ENCODE peak calls at places on chromosome 4, in ten cellular contexts. W, Z, T, B, M, Q, D, N, V and L are unnamed samples.

GRCh38 chr4:54228563-54229501 is at the start of gene PDGFRA:
- DNase-seq in W (no peak), Z (no peak), T (peak; percentile 94), B (peak; percentile 98), M (no peak), Q (no peak), D (no peak), N (no peak), V (no peak), L (peak; percentile 96)

GRCh38 chr4:176376032-176376614 is 56.4 kb downstream of the SPCS3 start:
- DNase-seq in W (no peak), Z (peak; percentile 29), T (peak; percentile 53), B (peak; percentile 57), M (peak; percentile 16), Q (peak; percentile 25), D (no peak), N (no peak), V (no peak), L (peak; percentile 74)

GRCh38 chr4:124526760-124527159 is 185.8 kb downstream of the ANKRD50 start:
- DNase-seq in W (no peak), Z (no peak), T (no peak), B (no peak), M (no peak), Q (no peak), D (no peak), N (no peak), V (no peak), L (no peak)

GRCh38 chr4:72507167-72507566 is 61.9 kb downstream of the ADAMTS3 start:
- DNase-seq in W (no peak), Z (no peak), T (no peak), B (peak; percentile 39), M (no peak), Q (no peak), D (no peak), N (no peak), V (no peak), L (no peak)

GRCh38 chr4:17817027-17817426 is 6.2 kb downstream of the NCAPG start:
- DNase-seq in W (peak; percentile 25), Z (peak; percentile 56), T (peak; percentile 84), B (peak; percentile 87), M (peak; percentile 4), Q (peak; percentile 17), D (no peak), N (no peak), V (no peak), L (peak; percentile 88)

GRCh38 chr4:123555500-123556273 is 159.1 kb downstream of the SPRY1 start:
- DNase-seq in W (no peak), Z (peak; percentile 99), T (peak; percentile 97), B (peak; percentile 97), M (peak; percentile 90), Q (peak; percentile 62), D (no peak), N (no peak), V (peak; percentile 81), L (peak; percentile 95)

GRCh38 chr4:149980941-149981340 is 97.3 kb upstream of the DCLK2 start:
- DNase-seq in W (peak; percentile 38), Z (peak; percentile 72), T (peak; percentile 74), B (peak; percentile 74), M (peak; percentile 45), Q (peak; percentile 52), D (peak; percentile 14), N (peak; percentile 10), V (no peak), L (peak; percentile 82)

GRCh38 chr4:98606879-98607278 is 51.5 kb downstream of the TSPAN5 start:
- DNase-seq in W (no peak), Z (no peak), T (no peak), B (no peak), M (no peak), Q (no peak), D (no peak), N (no peak), V (no peak), L (no peak)

GRCh38 chr4:71648448-71648847 is 135.4 kb downstream of the GC start:
- DNase-seq in W (no peak), Z (no peak), T (no peak), B (no peak), M (peak; percentile 26), Q (no peak), D (no peak), N (no peak), V (no peak), L (no peak)

GRCh38 chr4:87944967-87945366 is 30.5 kb upstream of the SPP1 start:
- DNase-seq in W (no peak), Z (no peak), T (no peak), B (no peak), M (no peak), Q (no peak), D (no peak), N (no peak), V (no peak), L (no peak)

GRCh38 chr4:99879458-99879857 is 14.8 kb downstream of the LAMTOR3 start:
- DNase-seq in W (no peak), Z (peak; percentile 61), T (peak; percentile 14), B (no peak), M (no peak), Q (no peak), D (no peak), N (no peak), V (no peak), L (peak; percentile 31)

GRCh38 chr4:145697332-145697731 is 17.4 kb downstream of the C4orf51 start:
- DNase-seq in W (no peak), Z (no peak), T (no peak), B (no peak), M (no peak), Q (no peak), D (no peak), N (no peak), V (no peak), L (no peak)

GRCh38 chr4:151921371-151921770 is 160.6 kb upstream of the GATB start:
- DNase-seq in W (no peak), Z (no peak), T (peak; percentile 52), B (peak; percentile 55), M (peak; percentile 11), Q (no peak), D (no peak), N (no peak), V (no peak), L (no peak)

GRCh38 chr4:184361443-184361842 is 112.9 kb downstream of the IRF2 start:
- DNase-seq in W (no peak), Z (no peak), T (peak; percentile 79), B (peak; percentile 91), M (no peak), Q (no peak), D (no peak), N (no peak), V (no peak), L (no peak)

GRCh38 chr4:82948647-82949204 is 48.2 kb downstream of the THAP9 start:
- DNase-seq in W (no peak), Z (peak; percentile 3), T (peak; percentile 68), B (peak; percentile 43), M (no peak), Q (no peak), D (no peak), N (no peak), V (no peak), L (peak; percentile 11)

GRCh38 chr4:186061919-186062318 is 7.0 kb upstream of the TLR3 start:
- DNase-seq in W (no peak), Z (no peak), T (no peak), B (no peak), M (no peak), Q (no peak), D (no peak), N (no peak), V (no peak), L (no peak)

GRCh38 chr4:18127030-18127429 is 105.5 kb upstream of the LCORL start:
- DNase-seq in W (no peak), Z (no peak), T (no peak), B (no peak), M (peak; percentile 2), Q (no peak), D (no peak), N (no peak), V (no peak), L (no peak)

GRCh38 chr4:24488399-24489164 is 95.8 kb downstream of the DHX15 start:
- DNase-seq in W (no peak), Z (peak; percentile 65), T (peak; percentile 71), B (peak; percentile 74), M (peak; percentile 70), Q (peak; percentile 82), D (peak; percentile 44), N (peak; percentile 57), V (peak; percentile 83), L (peak; percentile 85)

GRCh38 chr4:161680146-161680545 is 483.7 kb downstream of the FSTL5 start:
- DNase-seq in W (no peak), Z (no peak), T (no peak), B (no peak), M (no peak), Q (no peak), D (no peak), N (no peak), V (no peak), L (no peak)

GRCh38 chr4:29304595-29304994 is 1415.6 kb upstream of the PCDH7 start:
- DNase-seq in W (no peak), Z (peak; percentile 60), T (peak; percentile 22), B (no peak), M (no peak), Q (no peak), D (no peak), N (no peak), V (no peak), L (no peak)

GRCh38 chr4:139666735-139667266 is 1.2 kb downstream of the MGST2 start:
- DNase-seq in W (no peak), Z (peak; percentile 71), T (peak; percentile 45), B (peak; percentile 52), M (peak; percentile 50), Q (peak; percentile 37), D (no peak), N (no peak), V (peak; percentile 61), L (peak; percentile 58)

GRCh38 chr4:2337896-2338295 is 76.0 kb upstream of the MXD4 start:
- DNase-seq in W (no peak), Z (no peak), T (no peak), B (no peak), M (no peak), Q (no peak), D (no peak), N (no peak), V (peak; percentile 18), L (no peak)

GRCh38 chr4:41967392-41967791 is 14.2 kb upstream of the DCAF4L1 start:
- DNase-seq in W (peak; percentile 45), Z (no peak), T (no peak), B (no peak), M (no peak), Q (no peak), D (no peak), N (no peak), V (no peak), L (no peak)

GRCh38 chr4:23654791-23655190 is 235.1 kb downstream of the PPARGC1A start:
- DNase-seq in W (no peak), Z (peak; percentile 25), T (peak; percentile 1), B (no peak), M (no peak), Q (no peak), D (no peak), N (no peak), V (no peak), L (no peak)

GRCh38 chr4:28772066-28772465 is 1911.4 kb downstream of the STIM2 start:
- DNase-seq in W (no peak), Z (peak; percentile 9), T (peak; percentile 73), B (peak; percentile 82), M (no peak), Q (peak; percentile 0), D (no peak), N (no peak), V (no peak), L (peak; percentile 63)

GRCh38 chr4:36508390-36508789 is 227.0 kb downstream of the DTHD1 start:
- DNase-seq in W (no peak), Z (no peak), T (no peak), B (no peak), M (no peak), Q (no peak), D (no peak), N (no peak), V (no peak), L (no peak)

GRCh38 chr4:13537832-13538177 is 6.5 kb downstream of the NKX3-2 start:
- DNase-seq in W (no peak), Z (no peak), T (no peak), B (no peak), M (no peak), Q (no peak), D (no peak), N (no peak), V (no peak), L (no peak)

GRCh38 chr4:11821774-11822430 is 393.2 kb upstream of the HS3ST1 start:
- DNase-seq in W (no peak), Z (no peak), T (no peak), B (no peak), M (no peak), Q (no peak), D (no peak), N (no peak), V (no peak), L (no peak)